ENCODE peak calls at places on chromosome 13, in nine cellular contexts. R, D, W, A, P, C, Q, Z and O are unnamed samples.
A peak's percentile ranks its signal among the peaks of the same experiment; 100 is the strongest.

GRCh38 chr13:40484981-40485380 is 181.5 kb downstream of the FOXO1 start:
- DNase-seq in R (no peak), D (no peak), W (no peak), A (no peak), P (no peak), C (no peak), Q (no peak), Z (no peak), O (no peak)

GRCh38 chr13:67408823-67409222 is 178.7 kb upstream of the PCDH9 start:
- DNase-seq in R (no peak), D (no peak), W (no peak), A (no peak), P (no peak), C (no peak), Q (no peak), Z (no peak), O (no peak)

GRCh38 chr13:97279913-97280312 is 57.8 kb downstream of the MBNL2 start:
- DNase-seq in R (no peak), D (no peak), W (no peak), A (no peak), P (no peak), C (no peak), Q (no peak), Z (no peak), O (peak; percentile 74)

GRCh38 chr13:103883152-103883551 is 816.9 kb upstream of the SLC10A2 start:
- DNase-seq in R (peak; percentile 36), D (no peak), W (peak; percentile 69), A (peak; percentile 91), P (peak; percentile 87), C (peak; percentile 70), Q (peak; percentile 86), Z (peak; percentile 94), O (peak; percentile 64)

GRCh38 chr13:29497137-29497654 is 98.3 kb downstream of the SLC7A1 start:
- DNase-seq in R (no peak), D (no peak), W (peak; percentile 36), A (peak; percentile 22), P (no peak), C (peak; percentile 84), Q (peak; percentile 59), Z (no peak), O (peak; percentile 82)

GRCh38 chr13:53131361-53131760 is 102.7 kb downstream of the OLFM4 start:
- DNase-seq in R (no peak), D (no peak), W (no peak), A (peak; percentile 76), P (no peak), C (no peak), Q (no peak), Z (no peak), O (no peak)

GRCh38 chr13:69903081-69903480 is 204.5 kb upstream of the ATXN8OS start:
- DNase-seq in R (no peak), D (no peak), W (no peak), A (no peak), P (no peak), C (no peak), Q (no peak), Z (no peak), O (no peak)

GRCh38 chr13:28716511-28716910 is 2.3 kb downstream of the SLC46A3 start:
- DNase-seq in R (no peak), D (no peak), W (no peak), A (no peak), P (no peak), C (peak; percentile 74), Q (peak; percentile 59), Z (no peak), O (peak; percentile 73)

GRCh38 chr13:43489168-43489730 is 297.5 kb downstream of the ENOX1 start:
- DNase-seq in R (no peak), D (no peak), W (no peak), A (no peak), P (no peak), C (peak; percentile 15), Q (no peak), Z (no peak), O (no peak)

GRCh38 chr13:32733685-32734084 is 147.4 kb downstream of the PDS5B start:
- DNase-seq in R (no peak), D (no peak), W (no peak), A (no peak), P (no peak), C (no peak), Q (no peak), Z (no peak), O (no peak)

GRCh38 chr13:99677388-99677951 is 176.2 kb downstream of the TM9SF2 start:
- DNase-seq in R (no peak), D (no peak), W (no peak), A (peak; percentile 96), P (no peak), C (no peak), Q (no peak), Z (no peak), O (no peak)

GRCh38 chr13:74889321-74889720 is 592.6 kb downstream of the TBC1D4 start:
- DNase-seq in R (no peak), D (no peak), W (no peak), A (no peak), P (no peak), C (no peak), Q (no peak), Z (no peak), O (peak; percentile 8)

GRCh38 chr13:89514534-89515312 is 1832.8 kb upstream of the MIR17HG start:
- DNase-seq in R (no peak), D (no peak), W (peak; percentile 12), A (no peak), P (no peak), C (peak; percentile 8), Q (no peak), Z (no peak), O (peak; percentile 4)

GRCh38 chr13:27960362-27961226 is 8.5 kb downstream of the CDX2 start:
- DNase-seq in R (peak; percentile 76), D (no peak), W (peak; percentile 65), A (no peak), P (peak; percentile 76), C (peak; percentile 11), Q (no peak), Z (no peak), O (no peak)

GRCh38 chr13:111658150-111659100 is 338.0 kb downstream of the TEX29 start:
- DNase-seq in R (peak; percentile 2), D (no peak), W (peak; percentile 74), A (no peak), P (no peak), C (no peak), Q (no peak), Z (no peak), O (no peak)

GRCh38 chr13:23707674-23708073 is 137.5 kb downstream of the TNFRSF19 start:
- DNase-seq in R (no peak), D (no peak), W (no peak), A (no peak), P (no peak), C (no peak), Q (no peak), Z (no peak), O (peak; percentile 57)

GRCh38 chr13:113220141-113220598 is 10.8 kb downstream of the CUL4A start:
- DNase-seq in R (no peak), D (no peak), W (no peak), A (no peak), P (no peak), C (no peak), Q (no peak), Z (no peak), O (no peak)

GRCh38 chr13:106096661-106097092 is 438.8 kb downstream of the EFNB2 start:
- DNase-seq in R (no peak), D (no peak), W (no peak), A (no peak), P (no peak), C (no peak), Q (no peak), Z (no peak), O (no peak)

GRCh38 chr13:97695684-97696083 is 257.8 kb upstream of the IPO5 start:
- DNase-seq in R (no peak), D (no peak), W (no peak), A (peak; percentile 73), P (no peak), C (no peak), Q (no peak), Z (no peak), O (no peak)

GRCh38 chr13:98223741-98224140 is 46.7 kb upstream of the RNF113B start:
- DNase-seq in R (no peak), D (no peak), W (no peak), A (no peak), P (no peak), C (no peak), Q (no peak), Z (no peak), O (no peak)

GRCh38 chr13:29676941-29677452 is 81.5 kb upstream of the SLC7A1 start:
- DNase-seq in R (no peak), D (no peak), W (no peak), A (no peak), P (no peak), C (no peak), Q (no peak), Z (no peak), O (peak; percentile 21)

GRCh38 chr13:48750588-48751383 is 97.1 kb downstream of the CYSLTR2 start:
- DNase-seq in R (no peak), D (no peak), W (no peak), A (no peak), P (no peak), C (peak; percentile 63), Q (peak; percentile 66), Z (no peak), O (peak; percentile 63)

GRCh38 chr13:105719861-105720260 is 815.6 kb downstream of the EFNB2 start:
- DNase-seq in R (no peak), D (no peak), W (no peak), A (no peak), P (no peak), C (no peak), Q (no peak), Z (no peak), O (no peak)

GRCh38 chr13:21674271-21675009 is 3.6 kb downstream of the FGF9 start:
- DNase-seq in R (peak; percentile 27), D (no peak), W (peak; percentile 55), A (no peak), P (no peak), C (peak; percentile 33), Q (peak; percentile 34), Z (no peak), O (no peak)

GRCh38 chr13:95258619-95259194 is 42.5 kb downstream of the ABCC4 start:
- DNase-seq in R (no peak), D (no peak), W (no peak), A (no peak), P (no peak), C (no peak), Q (no peak), Z (no peak), O (no peak)

GRCh38 chr13:35139591-35139990 is 197.5 kb downstream of the NBEA start:
- DNase-seq in R (no peak), D (no peak), W (no peak), A (no peak), P (no peak), C (no peak), Q (no peak), Z (no peak), O (peak; percentile 49)

GRCh38 chr13:51739403-51740112 is 64.4 kb downstream of the DHRS12 start:
- DNase-seq in R (no peak), D (no peak), W (no peak), A (no peak), P (no peak), C (no peak), Q (no peak), Z (no peak), O (no peak)